ENCODE peak calls at places on chromosomes 4 and X, in ten cellular contexts. O, D, Y, I, C, L, X, F, H and G are unnamed samples.

GRCh38 chr4:98261291-98262271 is at the start of gene RAP1GDS1:
- DNase-seq in F (peak), H (peak), Y (peak), I (peak), L (peak), C (peak), O (peak), X (peak), D (peak), G (no peak)

GRCh38 chrX:126658447-126658846 is 105.8 kb upstream of the DCAF12L1 start:
- DNase-seq in D (no peak), F (no peak), L (no peak), X (no peak), H (no peak), O (no peak), I (no peak), C (no peak), Y (no peak), G (no peak)

GRCh38 chr4:56655627-56656345 is 25.3 kb downstream of the HOPX start:
- DNase-seq in Y (no peak), F (no peak), L (peak), O (no peak), H (no peak), C (peak), D (no peak), X (no peak), I (no peak), G (no peak)

GRCh38 chr4:186240452-186240847 is 13.1 kb downstream of the KLKB1 start:
- DNase-seq in F (no peak), L (no peak), O (no peak), H (no peak), C (no peak), Y (no peak), D (no peak), I (no peak), X (no peak), G (no peak)

GRCh38 chr4:105140684-105141490 is 5.8 kb upstream of the TET2 start:
- DNase-seq in L (no peak), C (peak), Y (peak), H (peak), X (peak), O (peak), D (peak), F (no peak), I (no peak), G (peak)

GRCh38 chr4:156954598-156954997 is 17.0 kb downstream of the PDGFC start:
- DNase-seq in I (no peak), O (no peak), X (no peak), Y (no peak), L (no peak), C (no peak), F (no peak), D (no peak), H (no peak), G (no peak)

GRCh38 chr4:52911684-52912294 is 49.7 kb downstream of the RASL11B start:
- DNase-seq in F (peak), D (peak), C (peak), H (no peak), Y (peak), O (peak), I (no peak), X (peak), L (peak), G (peak)

GRCh38 chr4:107733431-107733925 is 13.4 kb upstream of the PAPSS1 start:
- DNase-seq in L (no peak), H (no peak), O (no peak), I (no peak), F (no peak), X (no peak), C (no peak), Y (no peak), D (no peak), G (no peak)

GRCh38 chr4:72629540-72629939 is 60.5 kb upstream of the ADAMTS3 start:
- DNase-seq in X (no peak), H (no peak), D (peak), F (no peak), I (no peak), O (no peak), C (no peak), L (no peak), Y (peak), G (no peak)

GRCh38 chr4:3784469-3785291 is 18.5 kb downstream of the ADRA2C start:
- DNase-seq in X (no peak), L (no peak), H (no peak), F (no peak), Y (no peak), I (no peak), D (no peak), O (no peak), C (no peak), G (no peak)

GRCh38 chr4:14650127-14650526 is 352.2 kb upstream of the CPEB2 start:
- DNase-seq in O (no peak), D (no peak), I (no peak), H (no peak), L (no peak), C (no peak), F (no peak), X (no peak), Y (peak), G (no peak)

GRCh38 chrX:116824785-116825184 is 362.0 kb upstream of the CT83 start:
- DNase-seq in I (no peak), F (no peak), O (peak), D (no peak), H (no peak), X (no peak), C (peak), L (no peak), Y (no peak), G (no peak)

GRCh38 chr4:170497105-170497504 is 407.3 kb upstream of the AADAT start:
- DNase-seq in Y (peak), D (peak), H (no peak), F (no peak), X (peak), C (peak), I (no peak), L (no peak), O (no peak), G (peak)

GRCh38 chrX:77572322-77572721 is 125.1 kb downstream of the FGF16 start:
- DNase-seq in H (no peak), O (no peak), I (no peak), F (no peak), L (no peak), Y (no peak), C (no peak), X (no peak), D (no peak), G (no peak)

GRCh38 chr4:82463221-82463620 is 32.8 kb downstream of the ENOPH1 start:
- DNase-seq in D (no peak), O (no peak), H (no peak), C (no peak), X (no peak), I (no peak), F (no peak), Y (no peak), L (no peak), G (no peak)

GRCh38 chr4:188942606-188943005 is 803.4 kb downstream of the TRIML1 start:
- DNase-seq in L (no peak), C (no peak), Y (peak), D (no peak), H (no peak), F (no peak), O (no peak), I (no peak), X (no peak), G (no peak)

GRCh38 chr4:164138521-164138920 is 615.4 kb upstream of the SMIM31 start:
- DNase-seq in X (no peak), Y (no peak), L (no peak), F (no peak), I (no peak), C (no peak), D (no peak), H (no peak), O (no peak), G (no peak)

GRCh38 chr4:36386691-36387090 is 105.3 kb downstream of the DTHD1 start:
- DNase-seq in I (no peak), L (no peak), X (no peak), Y (no peak), C (no peak), O (no peak), H (no peak), D (peak), F (no peak), G (no peak)

GRCh38 chr4:57147335-57148060 is 37.3 kb upstream of the IGFBP7 start:
- DNase-seq in L (no peak), O (no peak), I (no peak), D (no peak), Y (peak), F (no peak), X (no peak), H (peak), C (no peak), G (no peak)

GRCh38 chr4:103778221-103778620 is 58.4 kb upstream of the TACR3 start:
- DNase-seq in L (no peak), X (no peak), H (no peak), O (no peak), D (no peak), F (no peak), Y (no peak), C (peak), I (no peak), G (no peak)

GRCh38 chr4:179766938-179767337 is 2324.7 kb upstream of the AGA start:
- DNase-seq in D (no peak), L (no peak), I (no peak), O (no peak), H (no peak), F (no peak), C (no peak), X (no peak), Y (no peak), G (no peak)

GRCh38 chr4:94974773-94975172 is 217.0 kb downstream of the BMPR1B start:
- DNase-seq in D (no peak), O (no peak), Y (peak), F (no peak), X (no peak), I (no peak), H (no peak), C (no peak), L (no peak), G (no peak)

GRCh38 chr4:27009539-27009938 is 148.9 kb downstream of the STIM2 start:
- DNase-seq in D (no peak), F (no peak), L (no peak), I (peak), C (no peak), Y (peak), O (no peak), X (no peak), H (peak), G (no peak)

GRCh38 chr4:2962099-2962455 is 1.1 kb downstream of the NOP14 start:
- DNase-seq in Y (no peak), F (no peak), O (peak), C (no peak), D (peak), L (no peak), I (no peak), H (no peak), X (peak), G (no peak)

GRCh38 chr4:77220841-77221613 is 64.0 kb downstream of the CCNG2 start:
- DNase-seq in C (no peak), L (no peak), I (no peak), X (no peak), F (no peak), O (no peak), H (no peak), D (no peak), Y (no peak), G (no peak)

GRCh38 chrX:118864063-118864630 is 40.5 kb downstream of the ZCCHC12 start:
- DNase-seq in I (no peak), C (no peak), D (no peak), L (peak), H (no peak), X (no peak), Y (no peak), O (no peak), F (no peak), G (no peak)

GRCh38 chr4:172809319-172809718 is 359.3 kb upstream of the GALNT7 start:
- DNase-seq in C (peak), H (no peak), L (no peak), D (no peak), O (peak), F (no peak), Y (no peak), X (no peak), I (no peak), G (no peak)

GRCh38 chrX:100681581-100681980 is 37.6 kb downstream of the SRPX2 start:
- DNase-seq in Y (no peak), D (no peak), H (no peak), L (no peak), O (no peak), F (no peak), I (no peak), C (no peak), X (no peak), G (no peak)

GRCh38 chr4:186067757-186068385 is 1.1 kb upstream of the TLR3 start:
- DNase-seq in L (peak), H (peak), F (peak), Y (peak), O (no peak), C (peak), I (no peak), D (peak), X (peak), G (peak)

GRCh38 chr4:168845897-168846296 is 164.2 kb downstream of the CBR4 start:
- DNase-seq in O (no peak), I (no peak), Y (no peak), H (no peak), C (no peak), D (no peak), F (no peak), X (no peak), L (no peak), G (no peak)

GRCh38 chr4:168846414-168846813 is 163.6 kb downstream of the CBR4 start:
- DNase-seq in X (no peak), O (no peak), Y (no peak), C (peak), D (no peak), L (no peak), H (no peak), I (no peak), F (no peak), G (no peak)

GRCh38 chr4:168850016-168850415 is 160.0 kb downstream of the CBR4 start:
- DNase-seq in L (no peak), D (no peak), Y (no peak), F (no peak), X (no peak), O (no peak), C (no peak), I (no peak), H (no peak), G (no peak)

GRCh38 chr4:168848112-168848511 is 161.9 kb downstream of the CBR4 start:
- DNase-seq in I (no peak), O (no peak), C (no peak), L (no peak), Y (peak), X (no peak), F (no peak), D (no peak), H (no peak), G (no peak)

GRCh38 chr4:168848977-168849687 is 160.9 kb downstream of the CBR4 start:
- DNase-seq in I (no peak), C (peak), D (no peak), H (no peak), F (no peak), Y (peak), X (no peak), L (no peak), O (no peak), G (no peak)
- H3K4me3 ChIP-seq in I (no peak), C (peak), D (no peak), H (peak), F (no peak), Y (no peak), X (no peak), L (peak), O (no peak), G (no peak)

GRCh38 chrX:40157228-40158035 is 59.7 kb upstream of the BCOR start:
- DNase-seq in F (no peak), X (no peak), H (no peak), O (no peak), C (peak), Y (peak), L (no peak), I (no peak), D (peak), G (no peak)
- H3K4me3 ChIP-seq in F (no peak), X (no peak), H (peak), O (peak), C (peak), Y (peak), L (peak), I (no peak), D (peak), G (peak)

GRCh38 chrX:63768760-63769159 is 16.3 kb downstream of the ARHGEF9 start:
- DNase-seq in I (no peak), L (no peak), X (no peak), F (no peak), H (no peak), C (no peak), D (no peak), Y (no peak), O (no peak), G (no peak)
- H3K4me3 ChIP-seq in I (no peak), L (no peak), X (no peak), F (no peak), H (no peak), C (no peak), D (no peak), Y (no peak), O (no peak), G (no peak)

GRCh38 chr4:1512738-1513660 is 106.8 kb upstream of the NKX1-1 start:
- DNase-seq in C (peak), H (no peak), D (no peak), X (no peak), O (peak), I (no peak), L (peak), F (peak), Y (peak), G (no peak)
- H3K4me3 ChIP-seq in C (peak), H (no peak), D (no peak), X (no peak), O (peak), I (no peak), L (no peak), F (no peak), Y (peak), G (peak)

GRCh38 chr4:110514889-110515479 is 39.0 kb downstream of the ENPEP start:
- DNase-seq in O (no peak), I (no peak), L (no peak), D (peak), C (peak), X (peak), Y (peak), F (no peak), H (peak), G (no peak)
- H3K4me3 ChIP-seq in O (no peak), I (no peak), L (no peak), D (no peak), C (no peak), X (peak), Y (no peak), F (no peak), H (no peak), G (no peak)

GRCh38 chrX:3461824-3462508 is 115.5 kb upstream of the MXRA5 start:
- DNase-seq in C (no peak), D (peak), O (no peak), F (no peak), I (no peak), H (peak), Y (no peak), L (no peak), X (peak), G (no peak)
- H3K4me3 ChIP-seq in C (no peak), D (no peak), O (no peak), F (no peak), I (no peak), H (peak), Y (no peak), L (no peak), X (peak), G (no peak)